ENCODE peak calls at places on chromosomes 13 and 19, in ten cellular contexts. X is H9, E is HFFc6, Y is endothelial cell, G is AG09309, M is lower lobe of right lung, J is omental fat pad, P is GM23338, W is nephron progenitor cell, T is AG04449. S is an unnamed sample.

GRCh38 chr19:17200408-17201079 is 14.6 kb upstream of the USE1 start:
- DNase-seq in E (no peak), M (no peak), Y (no peak), J (no peak), P (no peak), G (no peak), W (no peak), T (no peak), X (no peak), S (no peak)

GRCh38 chr13:70310720-70311119 is 202.5 kb upstream of the KLHL1 start:
- DNase-seq in W (peak; percentile 18), E (no peak), M (no peak), P (peak; percentile 79), X (no peak), Y (peak; percentile 47), T (no peak), J (no peak), G (no peak), S (peak; percentile 8)

GRCh38 chr19:36097036-36097435 is 13.9 kb upstream of the OVOL3 start:
- DNase-seq in J (no peak), E (no peak), W (no peak), Y (no peak), M (no peak), P (no peak), X (no peak), T (no peak), G (no peak), S (no peak)

GRCh38 chr19:45402469-45403070 is 2.3 kb downstream of the PPP1R13L start:
- DNase-seq in W (peak; percentile 79), T (no peak), J (no peak), E (no peak), P (peak; percentile 88), G (no peak), M (peak; percentile 69), Y (peak; percentile 79), X (peak; percentile 85), S (peak; percentile 91)

GRCh38 chr19:16039545-16039944 is 36.8 kb upstream of the TPM4 start:
- DNase-seq in J (no peak), T (no peak), M (peak; percentile 25), W (no peak), G (no peak), P (no peak), Y (no peak), X (no peak), E (no peak), S (no peak)

GRCh38 chr19:15195987-15196682 is 4.7 kb downstream of the NOTCH3 start:
- DNase-seq in X (peak; percentile 95), T (no peak), E (no peak), W (peak; percentile 49), M (peak; percentile 90), J (no peak), G (no peak), Y (no peak), P (peak; percentile 97), S (peak; percentile 94)

GRCh38 chr13:44312898-44313551 is 60.6 kb upstream of the SERP2 start:
- DNase-seq in G (peak; percentile 83), E (peak; percentile 94), M (no peak), P (no peak), J (no peak), T (peak; percentile 76), X (no peak), Y (no peak), W (no peak), S (peak; percentile 8)

GRCh38 chr13:40639226-40639681 is 27.2 kb downstream of the FOXO1 start:
- DNase-seq in E (no peak), Y (no peak), P (no peak), M (no peak), W (no peak), J (no peak), X (no peak), T (no peak), G (no peak), S (no peak)

GRCh38 chr19:6509118-6509971 is 7.2 kb upstream of the TUBB4A start:
- DNase-seq in M (peak; percentile 60), Y (no peak), J (no peak), W (no peak), P (no peak), E (no peak), T (no peak), X (no peak), G (no peak), S (no peak)

DNA sequence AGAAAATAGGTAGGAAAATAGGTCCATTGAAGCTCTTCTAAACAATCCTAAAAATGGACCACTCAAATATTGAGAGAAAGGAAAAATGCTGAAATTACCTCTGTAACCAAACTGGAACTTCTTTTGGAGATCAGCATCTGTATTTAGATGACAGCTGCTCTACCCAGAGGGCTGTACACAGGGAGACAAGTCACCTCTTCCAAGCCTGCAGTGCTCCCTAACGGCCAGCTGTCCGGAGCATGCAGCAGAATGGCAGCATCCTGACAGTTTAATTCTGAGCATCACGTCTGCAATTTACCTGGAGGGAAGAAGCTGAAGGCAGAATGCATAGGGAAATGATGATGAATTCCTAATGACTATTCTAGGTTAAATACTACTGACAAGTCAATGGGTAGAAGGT is 62.8 kb upstream of the DIAPH3 start:
- DNase-seq in X (peak; percentile 44), E (peak; percentile 49), J (no peak), T (no peak), Y (peak; percentile 9), P (peak; percentile 51), W (peak; percentile 23), G (no peak), M (no peak), S (no peak)
- TF ChIP-seq CTCF in X (peak; percentile 65), E (peak; percentile 62), J (no peak), T (peak; percentile 55), Y (no peak), P (peak; percentile 73), W (peak; percentile 27), G (peak; percentile 50), M (no peak), S (no peak)

DNA sequence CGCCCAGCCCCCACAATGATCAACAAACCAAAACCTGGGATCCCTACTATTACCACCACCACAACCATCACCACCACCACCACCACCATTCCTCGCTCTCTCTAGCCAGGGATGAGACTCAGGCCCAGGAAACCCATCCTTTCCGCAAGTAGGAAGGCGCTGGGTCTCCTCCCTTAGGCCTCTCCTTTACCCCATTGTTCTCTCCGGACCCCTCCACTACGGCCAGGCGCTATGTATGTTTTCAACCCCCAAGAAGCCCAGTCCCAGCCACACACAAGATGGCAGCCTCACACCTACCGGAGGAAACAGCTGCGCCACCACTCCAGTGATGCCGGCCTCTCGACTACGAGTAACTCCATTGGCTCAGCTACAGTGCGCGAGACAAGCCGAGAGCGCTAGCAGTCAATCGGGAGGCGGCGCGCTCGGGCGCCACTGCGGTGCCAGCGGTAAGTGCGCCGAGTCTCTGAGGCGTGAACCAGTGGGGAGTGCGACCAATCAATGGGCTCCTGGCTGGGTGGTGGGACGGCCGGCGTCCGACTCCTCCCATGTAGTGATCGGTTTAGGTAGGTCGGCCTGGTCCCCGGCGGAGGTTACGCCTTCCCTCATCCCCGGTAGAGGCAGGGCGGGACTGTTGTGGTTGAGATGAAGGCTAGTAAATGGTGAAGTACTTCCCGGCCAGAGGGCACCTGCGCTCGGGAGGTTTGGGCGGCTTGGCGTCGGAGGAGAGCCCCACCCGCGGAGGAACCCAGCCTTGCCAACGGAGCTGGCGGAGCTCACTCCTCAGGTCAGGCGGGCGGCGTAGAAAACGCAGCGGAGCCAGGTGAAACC is at the start of the genes CAB39L and SETDB2:
- DNase-seq in P (peak; percentile 99), T (peak; percentile 91), M (peak; percentile 100), J (peak; percentile 85), W (peak; percentile 94), E (peak; percentile 99), Y (peak; percentile 97), G (peak; percentile 94), X (peak; percentile 100), S (peak; percentile 96)
- TF ChIP-seq CTCF in P (peak; percentile 20), T (peak; percentile 49), M (peak; percentile 57), J (no peak), W (peak; percentile 14), E (peak; percentile 71), Y (no peak), G (peak; percentile 41), X (peak; percentile 46), S (no peak)

GRCh38 chr19:13429563-13429962 is 76.7 kb downstream of the CACNA1A start:
- DNase-seq in J (no peak), W (no peak), T (no peak), G (no peak), X (no peak), P (no peak), M (no peak), E (no peak), Y (peak; percentile 52), S (no peak)

GRCh38 chr19:13430790-13431582 is 75.3 kb downstream of the CACNA1A start:
- DNase-seq in P (peak; percentile 87), J (no peak), W (peak; percentile 49), E (peak; percentile 41), X (peak; percentile 71), T (no peak), M (peak; percentile 48), Y (peak; percentile 73), G (no peak), S (peak; percentile 56)

GRCh38 chr19:13427273-13428051 is 78.8 kb downstream of the CACNA1A start:
- DNase-seq in E (no peak), G (no peak), J (no peak), X (no peak), T (no peak), Y (no peak), W (no peak), P (no peak), M (no peak), S (no peak)

GRCh38 chr19:13425151-13425550 is 81.1 kb downstream of the CACNA1A start:
- DNase-seq in Y (no peak), J (no peak), M (no peak), X (no peak), W (no peak), G (no peak), T (no peak), E (no peak), P (no peak), S (no peak)

DNA sequence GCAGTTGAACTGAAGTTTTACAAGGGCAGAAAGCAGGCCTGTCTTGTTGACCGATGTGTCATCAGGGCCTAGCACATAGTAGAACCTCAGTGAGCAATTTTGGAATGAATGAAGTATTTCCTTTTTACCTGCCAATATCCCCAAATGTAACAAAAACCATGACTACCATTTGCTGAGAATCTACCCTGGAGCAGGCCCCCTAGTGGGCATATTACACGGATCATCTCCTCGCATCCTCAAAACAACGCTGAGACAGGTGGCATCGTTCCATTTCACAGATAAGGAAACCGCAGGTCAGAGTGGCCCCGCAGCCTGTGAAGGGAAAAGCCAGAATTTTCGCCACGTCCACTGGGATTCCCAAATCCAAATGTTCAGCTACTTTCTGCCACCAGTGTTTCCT is 77.9 kb downstream of the CACNA1A start:
- DNase-seq in P (peak; percentile 73), M (no peak), J (no peak), E (peak; percentile 1), W (peak; percentile 21), T (no peak), Y (peak; percentile 32), X (peak; percentile 38), G (no peak), S (peak; percentile 21)
- TF ChIP-seq CTCF in P (peak; percentile 71), M (peak; percentile 33), J (no peak), E (peak; percentile 87), W (peak; percentile 60), T (peak; percentile 47), Y (peak; percentile 78), X (peak; percentile 72), G (peak; percentile 76), S (peak; percentile 51)

DNA sequence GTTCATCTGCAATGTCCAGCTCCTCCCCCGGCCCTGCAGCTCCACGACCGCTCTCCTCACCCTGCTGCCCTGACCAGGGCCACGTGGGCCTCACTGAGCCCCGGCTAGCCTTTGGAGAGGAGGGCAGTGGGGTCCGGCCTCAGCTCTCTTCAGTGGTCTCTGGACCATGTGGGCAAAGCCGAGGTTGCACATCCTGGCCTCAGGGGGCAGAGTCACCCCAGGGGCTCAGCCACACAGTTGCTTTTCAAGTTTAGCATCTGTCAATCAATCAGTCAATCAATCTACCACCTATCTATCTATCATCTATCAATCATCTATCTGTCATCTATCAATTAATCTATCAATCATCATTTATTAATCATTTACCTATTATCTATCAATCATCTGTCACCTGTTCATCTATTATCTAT is 3.0 kb upstream of the DIRAS1 start:
- DNase-seq in W (peak; percentile 23), M (no peak), P (peak; percentile 28), T (no peak), X (no peak), Y (no peak), G (no peak), J (no peak), E (no peak), S (no peak)
- TF ChIP-seq CTCF in W (no peak), M (no peak), P (peak; percentile 8), T (no peak), X (peak; percentile 40), Y (no peak), G (no peak), J (no peak), E (peak; percentile 39), S (no peak)

S was measured in Calu3.